ENCODE peak calls at places on chromosome 2, in four cellular contexts. Z is CD8-positive, alpha-beta T cell; A is midbrain; O is iPS-NIHi11. M is an unnamed sample.

GRCh38 chr2:187360286-187360685 is 87.8 kb downstream of the CALCRL start:
- DNase-seq in Z (no peak), A (no peak), O (no peak), M (no peak)

GRCh38 chr2:98912957-98913915 is 22.8 kb downstream of the CRACDL start:
- DNase-seq in Z (no peak), A (no peak), O (no peak), M (peak)

GRCh38 chr2:69191672-69192071 is 178.7 kb downstream of the ANTXR1 start:
- DNase-seq in Z (no peak), A (no peak), O (no peak), M (no peak)

GRCh38 chr2:3025261-3025660 is 352.4 kb downstream of the EIPR1 start:
- DNase-seq in Z (no peak), A (no peak), O (no peak), M (no peak)

GRCh38 chr2:16281451-16282330 is 341.3 kb downstream of the MYCN start:
- DNase-seq in Z (no peak), A (peak), O (peak), M (no peak)

GRCh38 chr2:102049756-102050443 is 58.1 kb downstream of the IL1R2 start:
- DNase-seq in Z (no peak), A (peak), O (no peak), M (no peak)

GRCh38 chr2:65799455-65799854 is 367.1 kb upstream of the SPRED2 start:
- DNase-seq in Z (no peak), A (no peak), O (no peak), M (no peak)

GRCh38 chr2:40831313-40831873 is 379.5 kb upstream of the SLC8A1 start:
- DNase-seq in Z (no peak), A (no peak), O (no peak), M (no peak)

GRCh38 chr2:209239585-209239938 is 184.3 kb upstream of the MAP2 start:
- DNase-seq in Z (no peak), A (no peak), O (no peak), M (no peak)

GRCh38 chr2:233091595-233092375 is 31.6 kb downstream of the INPP5D start:
- DNase-seq in Z (no peak), A (no peak), O (no peak), M (peak)

GRCh38 chr2:218295029-218295428 is 2.7 kb upstream of the TMBIM1 start:
- DNase-seq in Z (no peak), A (no peak), O (no peak), M (no peak)

GRCh38 chr2:15981646-15982045 is 41.3 kb downstream of the MYCN start:
- DNase-seq in Z (no peak), A (no peak), O (no peak), M (no peak)

GRCh38 chr2:235944591-235944990 is 223.6 kb downstream of the GBX2 start:
- DNase-seq in Z (no peak), A (no peak), O (no peak), M (peak)

GRCh38 chr2:178205853-178206516 is 11.7 kb downstream of the OSBPL6 start:
- DNase-seq in Z (no peak), A (no peak), O (no peak), M (no peak)

GRCh38 chr2:11077411-11077810 is 77.9 kb upstream of the SLC66A3 start:
- DNase-seq in Z (no peak), A (no peak), O (no peak), M (no peak)

GRCh38 chr2:202529389-202529788 is 105.4 kb upstream of the FAM117B start:
- DNase-seq in Z (no peak), A (no peak), O (no peak), M (no peak)

GRCh38 chr2:29281585-29281984 is 166.4 kb downstream of the CLIP4 start:
- DNase-seq in Z (no peak), A (peak), O (peak), M (peak)

GRCh38 chr2:42741140-42741539 is 22.8 kb downstream of the OXER1 start:
- DNase-seq in Z (no peak), A (no peak), O (no peak), M (no peak)

GRCh38 chr2:214577769-214578168 is 166.9 kb downstream of the VWC2L start:
- DNase-seq in Z (no peak), A (no peak), O (no peak), M (no peak)

GRCh38 chr2:32931945-32932709 is 14.6 kb upstream of the LTBP1 start:
- DNase-seq in Z (no peak), A (no peak), O (peak), M (no peak)

GRCh38 chr2:61499060-61499459 is 28.2 kb upstream of the USP34 start:
- DNase-seq in Z (no peak), A (no peak), O (no peak), M (no peak)

GRCh38 chr2:2757764-2758163 is 426.7 kb upstream of the MYT1L start:
- DNase-seq in Z (no peak), A (no peak), O (no peak), M (no peak)

GRCh38 chr2:15939854-15940660 is at the start of gene MYCN:
- DNase-seq in Z (peak), A (peak), O (peak), M (peak)

GRCh38 chr2:172438064-172438421 is 10.7 kb downstream of the ITGA6 start:
- DNase-seq in Z (peak), A (no peak), O (no peak), M (no peak)

GRCh38 chr2:240392948-240393830 is 42.3 kb upstream of the GPC1 start:
- DNase-seq in Z (no peak), A (no peak), O (peak), M (peak)

GRCh38 chr2:232438951-232439757 is 16.8 kb upstream of the ALPI start:
- DNase-seq in Z (peak), A (no peak), O (peak), M (peak)

GRCh38 chr2:70931376-70932000 is 4.2 kb upstream of the ATP6V1B1 start:
- DNase-seq in Z (no peak), A (no peak), O (peak), M (no peak)

GRCh38 chr2:141766225-141766624 is 364.6 kb downstream of the LRP1B start:
- DNase-seq in Z (no peak), A (no peak), O (no peak), M (no peak)

GRCh38 chr2:110770308-110770695 is 37.9 kb downstream of the ACOXL start:
- DNase-seq in Z (no peak), A (no peak), O (no peak), M (no peak)

GRCh38 chr2:234165421-234165820 is 114.9 kb downstream of the SPP2 start:
- DNase-seq in Z (no peak), A (no peak), O (no peak), M (no peak)

GRCh38 chr2:239814917-239815637 is 210.1 kb downstream of the NDUFA10 start:
- DNase-seq in Z (no peak), A (no peak), O (no peak), M (peak)

GRCh38 chr2:229922449-229923386 is at the start of gene FBXO36:
- DNase-seq in Z (peak), A (no peak), O (peak), M (peak)

GRCh38 chr2:148375214-148375613 is 269.3 kb upstream of the EPC2 start:
- DNase-seq in Z (no peak), A (no peak), O (no peak), M (no peak)

GRCh38 chr2:218003265-218003950 is 613 bp upstream of the TNS1 start:
- DNase-seq in Z (no peak), A (no peak), O (no peak), M (peak)

M was measured in sciatic nerve.